ENCODE peak calls at places on chromosome 13, in nine cellular contexts. One of them, this sample, is unnamed.

GRCh38 chr13:31890946-31891345 is 140.6 kb upstream of the FRY start:
- DNase-seq in H9: no peak
- DNase-seq in stimulated activated CD8-positive, alpha-beta memory T cell treated with anti-CD3 and anti-CD28 coated beads, Interleukin-4, amount 100 ng/mL, for 48 hours: no peak
- DNase-seq in NCI-H1436: no peak
- DNase-seq in cardiac fibroblast: no peak
- DNase-seq in transverse colon: no peak
- DNase-seq in NCI-H2171 treated with DMSO at 0.1 percent for 48 hours: no peak
- DNase-seq in ureter: no peak
- DNase-seq in activated CD8-positive, alpha-beta memory T cell treated with anti-CD3 and anti-CD28 coated beads for 1 hour: no peak
- DNase-seq in this sample: peak; percentile 40

GRCh38 chr13:37348916-37349653 is 243.6 kb upstream of the CSNK1A1L start:
- DNase-seq in H9: no peak
- DNase-seq in stimulated activated CD8-positive, alpha-beta memory T cell treated with anti-CD3 and anti-CD28 coated beads, Interleukin-4, amount 100 ng/mL, for 48 hours: no peak
- DNase-seq in NCI-H1436: no peak
- DNase-seq in cardiac fibroblast: no peak
- DNase-seq in transverse colon: no peak
- DNase-seq in NCI-H2171 treated with DMSO at 0.1 percent for 48 hours: no peak
- DNase-seq in ureter: no peak
- DNase-seq in activated CD8-positive, alpha-beta memory T cell treated with anti-CD3 and anti-CD28 coated beads for 1 hour: no peak
- DNase-seq in this sample: peak; percentile 11

GRCh38 chr13:40668335-40668734 is 1.9 kb upstream of the FOXO1 start:
- DNase-seq in H9: peak; percentile 64
- DNase-seq in stimulated activated CD8-positive, alpha-beta memory T cell treated with anti-CD3 and anti-CD28 coated beads, Interleukin-4, amount 100 ng/mL, for 48 hours: peak; percentile 64
- DNase-seq in NCI-H1436: no peak
- DNase-seq in cardiac fibroblast: no peak
- DNase-seq in transverse colon: peak; percentile 50
- DNase-seq in NCI-H2171 treated with DMSO at 0.1 percent for 48 hours: no peak
- DNase-seq in ureter: peak; percentile 47
- DNase-seq in activated CD8-positive, alpha-beta memory T cell treated with anti-CD3 and anti-CD28 coated beads for 1 hour: peak; percentile 15
- DNase-seq in this sample: peak; percentile 51

GRCh38 chr13:96900992-96901391 is 93.3 kb downstream of the OXGR1 start:
- DNase-seq in H9: peak; percentile 37
- DNase-seq in stimulated activated CD8-positive, alpha-beta memory T cell treated with anti-CD3 and anti-CD28 coated beads, Interleukin-4, amount 100 ng/mL, for 48 hours: no peak
- DNase-seq in NCI-H1436: no peak
- DNase-seq in cardiac fibroblast: no peak
- DNase-seq in transverse colon: no peak
- DNase-seq in NCI-H2171 treated with DMSO at 0.1 percent for 48 hours: no peak
- DNase-seq in ureter: no peak
- DNase-seq in activated CD8-positive, alpha-beta memory T cell treated with anti-CD3 and anti-CD28 coated beads for 1 hour: no peak
- DNase-seq in this sample: no peak

GRCh38 chr13:34247596-34247995 is 429.6 kb downstream of the RFC3 start:
- DNase-seq in H9: no peak
- DNase-seq in stimulated activated CD8-positive, alpha-beta memory T cell treated with anti-CD3 and anti-CD28 coated beads, Interleukin-4, amount 100 ng/mL, for 48 hours: no peak
- DNase-seq in NCI-H1436: no peak
- DNase-seq in cardiac fibroblast: no peak
- DNase-seq in transverse colon: no peak
- DNase-seq in NCI-H2171 treated with DMSO at 0.1 percent for 48 hours: no peak
- DNase-seq in ureter: no peak
- DNase-seq in activated CD8-positive, alpha-beta memory T cell treated with anti-CD3 and anti-CD28 coated beads for 1 hour: no peak
- DNase-seq in this sample: no peak

GRCh38 chr13:76522083-76522755 is 364.0 kb downstream of the KCTD12 start:
- DNase-seq in H9: peak; percentile 83
- DNase-seq in stimulated activated CD8-positive, alpha-beta memory T cell treated with anti-CD3 and anti-CD28 coated beads, Interleukin-4, amount 100 ng/mL, for 48 hours: no peak
- DNase-seq in NCI-H1436: no peak
- DNase-seq in cardiac fibroblast: peak; percentile 52
- DNase-seq in transverse colon: no peak
- DNase-seq in NCI-H2171 treated with DMSO at 0.1 percent for 48 hours: peak; percentile 95
- DNase-seq in ureter: no peak
- DNase-seq in activated CD8-positive, alpha-beta memory T cell treated with anti-CD3 and anti-CD28 coated beads for 1 hour: no peak
- DNase-seq in this sample: peak; percentile 51

GRCh38 chr13:33229446-33230177 is 55.9 kb downstream of the STARD13 start:
- DNase-seq in H9: no peak
- DNase-seq in stimulated activated CD8-positive, alpha-beta memory T cell treated with anti-CD3 and anti-CD28 coated beads, Interleukin-4, amount 100 ng/mL, for 48 hours: no peak
- DNase-seq in NCI-H1436: no peak
- DNase-seq in cardiac fibroblast: no peak
- DNase-seq in transverse colon: no peak
- DNase-seq in NCI-H2171 treated with DMSO at 0.1 percent for 48 hours: no peak
- DNase-seq in ureter: no peak
- DNase-seq in activated CD8-positive, alpha-beta memory T cell treated with anti-CD3 and anti-CD28 coated beads for 1 hour: no peak
- DNase-seq in this sample: no peak

GRCh38 chr13:47932953-47933687 is 68.0 kb downstream of the SUCLA2 start:
- DNase-seq in H9: no peak
- DNase-seq in stimulated activated CD8-positive, alpha-beta memory T cell treated with anti-CD3 and anti-CD28 coated beads, Interleukin-4, amount 100 ng/mL, for 48 hours: no peak
- DNase-seq in NCI-H1436: no peak
- DNase-seq in cardiac fibroblast: no peak
- DNase-seq in transverse colon: no peak
- DNase-seq in NCI-H2171 treated with DMSO at 0.1 percent for 48 hours: no peak
- DNase-seq in ureter: no peak
- DNase-seq in activated CD8-positive, alpha-beta memory T cell treated with anti-CD3 and anti-CD28 coated beads for 1 hour: no peak
- DNase-seq in this sample: no peak

GRCh38 chr13:43129021-43129420 is 105.6 kb downstream of the DNAJC15 start:
- DNase-seq in H9: no peak
- DNase-seq in stimulated activated CD8-positive, alpha-beta memory T cell treated with anti-CD3 and anti-CD28 coated beads, Interleukin-4, amount 100 ng/mL, for 48 hours: no peak
- DNase-seq in NCI-H1436: no peak
- DNase-seq in cardiac fibroblast: no peak
- DNase-seq in transverse colon: no peak
- DNase-seq in NCI-H2171 treated with DMSO at 0.1 percent for 48 hours: no peak
- DNase-seq in ureter: no peak
- DNase-seq in activated CD8-positive, alpha-beta memory T cell treated with anti-CD3 and anti-CD28 coated beads for 1 hour: no peak
- DNase-seq in this sample: no peak

GRCh38 chr13:51848674-51849073 is 3.7 kb upstream of the TMEM272 start:
- DNase-seq in H9: no peak
- DNase-seq in stimulated activated CD8-positive, alpha-beta memory T cell treated with anti-CD3 and anti-CD28 coated beads, Interleukin-4, amount 100 ng/mL, for 48 hours: no peak
- DNase-seq in NCI-H1436: no peak
- DNase-seq in cardiac fibroblast: peak; percentile 7
- DNase-seq in transverse colon: no peak
- DNase-seq in NCI-H2171 treated with DMSO at 0.1 percent for 48 hours: no peak
- DNase-seq in ureter: no peak
- DNase-seq in activated CD8-positive, alpha-beta memory T cell treated with anti-CD3 and anti-CD28 coated beads for 1 hour: no peak
- DNase-seq in this sample: peak; percentile 53

GRCh38 chr13:26021956-26022355 is 29.9 kb downstream of the SHISA2 start:
- DNase-seq in H9: no peak
- DNase-seq in stimulated activated CD8-positive, alpha-beta memory T cell treated with anti-CD3 and anti-CD28 coated beads, Interleukin-4, amount 100 ng/mL, for 48 hours: no peak
- DNase-seq in NCI-H1436: no peak
- DNase-seq in cardiac fibroblast: no peak
- DNase-seq in transverse colon: no peak
- DNase-seq in NCI-H2171 treated with DMSO at 0.1 percent for 48 hours: no peak
- DNase-seq in ureter: no peak
- DNase-seq in activated CD8-positive, alpha-beta memory T cell treated with anti-CD3 and anti-CD28 coated beads for 1 hour: no peak
- DNase-seq in this sample: no peak

GRCh38 chr13:59144700-59145099 is 1019.0 kb downstream of the DIAPH3 start:
- DNase-seq in H9: no peak
- DNase-seq in stimulated activated CD8-positive, alpha-beta memory T cell treated with anti-CD3 and anti-CD28 coated beads, Interleukin-4, amount 100 ng/mL, for 48 hours: no peak
- DNase-seq in NCI-H1436: no peak
- DNase-seq in cardiac fibroblast: peak; percentile 64
- DNase-seq in transverse colon: no peak
- DNase-seq in NCI-H2171 treated with DMSO at 0.1 percent for 48 hours: no peak
- DNase-seq in ureter: no peak
- DNase-seq in activated CD8-positive, alpha-beta memory T cell treated with anti-CD3 and anti-CD28 coated beads for 1 hour: no peak
- DNase-seq in this sample: no peak

GRCh38 chr13:75383064-75383715 is 98.8 kb downstream of the TBC1D4 start:
- DNase-seq in H9: no peak
- DNase-seq in stimulated activated CD8-positive, alpha-beta memory T cell treated with anti-CD3 and anti-CD28 coated beads, Interleukin-4, amount 100 ng/mL, for 48 hours: no peak
- DNase-seq in NCI-H1436: no peak
- DNase-seq in cardiac fibroblast: no peak
- DNase-seq in transverse colon: no peak
- DNase-seq in NCI-H2171 treated with DMSO at 0.1 percent for 48 hours: no peak
- DNase-seq in ureter: no peak
- DNase-seq in activated CD8-positive, alpha-beta memory T cell treated with anti-CD3 and anti-CD28 coated beads for 1 hour: no peak
- DNase-seq in this sample: no peak

GRCh38 chr13:43304945-43305344 is 281.6 kb downstream of the DNAJC15 start:
- DNase-seq in H9: no peak
- DNase-seq in stimulated activated CD8-positive, alpha-beta memory T cell treated with anti-CD3 and anti-CD28 coated beads, Interleukin-4, amount 100 ng/mL, for 48 hours: no peak
- DNase-seq in NCI-H1436: no peak
- DNase-seq in cardiac fibroblast: no peak
- DNase-seq in transverse colon: no peak
- DNase-seq in NCI-H2171 treated with DMSO at 0.1 percent for 48 hours: no peak
- DNase-seq in ureter: no peak
- DNase-seq in activated CD8-positive, alpha-beta memory T cell treated with anti-CD3 and anti-CD28 coated beads for 1 hour: no peak
- DNase-seq in this sample: no peak

GRCh38 chr13:30308548-30308947 is 1.2 kb upstream of the KATNAL1 start:
- DNase-seq in H9: no peak
- DNase-seq in stimulated activated CD8-positive, alpha-beta memory T cell treated with anti-CD3 and anti-CD28 coated beads, Interleukin-4, amount 100 ng/mL, for 48 hours: peak; percentile 33
- DNase-seq in NCI-H1436: no peak
- DNase-seq in cardiac fibroblast: peak; percentile 84
- DNase-seq in transverse colon: no peak
- DNase-seq in NCI-H2171 treated with DMSO at 0.1 percent for 48 hours: no peak
- DNase-seq in ureter: no peak
- DNase-seq in activated CD8-positive, alpha-beta memory T cell treated with anti-CD3 and anti-CD28 coated beads for 1 hour: no peak
- DNase-seq in this sample: peak; percentile 49

GRCh38 chr13:106182404-106182803 is 353.1 kb downstream of the EFNB2 start:
- DNase-seq in H9: no peak
- DNase-seq in stimulated activated CD8-positive, alpha-beta memory T cell treated with anti-CD3 and anti-CD28 coated beads, Interleukin-4, amount 100 ng/mL, for 48 hours: no peak
- DNase-seq in NCI-H1436: no peak
- DNase-seq in cardiac fibroblast: peak; percentile 80
- DNase-seq in transverse colon: no peak
- DNase-seq in NCI-H2171 treated with DMSO at 0.1 percent for 48 hours: no peak
- DNase-seq in ureter: no peak
- DNase-seq in activated CD8-positive, alpha-beta memory T cell treated with anti-CD3 and anti-CD28 coated beads for 1 hour: no peak
- DNase-seq in this sample: peak; percentile 70

GRCh38 chr13:42392706-42393572 is 121.0 kb downstream of the AKAP11 start:
- DNase-seq in H9: no peak
- DNase-seq in stimulated activated CD8-positive, alpha-beta memory T cell treated with anti-CD3 and anti-CD28 coated beads, Interleukin-4, amount 100 ng/mL, for 48 hours: peak; percentile 55
- DNase-seq in NCI-H1436: no peak
- DNase-seq in cardiac fibroblast: no peak
- DNase-seq in transverse colon: no peak
- DNase-seq in NCI-H2171 treated with DMSO at 0.1 percent for 48 hours: no peak
- DNase-seq in ureter: no peak
- DNase-seq in activated CD8-positive, alpha-beta memory T cell treated with anti-CD3 and anti-CD28 coated beads for 1 hour: no peak
- DNase-seq in this sample: no peak

GRCh38 chr13:85772379-85772778 is 26.8 kb downstream of the SLITRK6 start:
- DNase-seq in H9: no peak
- DNase-seq in stimulated activated CD8-positive, alpha-beta memory T cell treated with anti-CD3 and anti-CD28 coated beads, Interleukin-4, amount 100 ng/mL, for 48 hours: no peak
- DNase-seq in NCI-H1436: no peak
- DNase-seq in cardiac fibroblast: peak; percentile 6
- DNase-seq in transverse colon: no peak
- DNase-seq in NCI-H2171 treated with DMSO at 0.1 percent for 48 hours: no peak
- DNase-seq in ureter: no peak
- DNase-seq in activated CD8-positive, alpha-beta memory T cell treated with anti-CD3 and anti-CD28 coated beads for 1 hour: no peak
- DNase-seq in this sample: peak; percentile 8

GRCh38 chr13:112892759-112893569 is 76.0 kb upstream of the MCF2L start:
- DNase-seq in H9: no peak
- DNase-seq in stimulated activated CD8-positive, alpha-beta memory T cell treated with anti-CD3 and anti-CD28 coated beads, Interleukin-4, amount 100 ng/mL, for 48 hours: no peak
- DNase-seq in NCI-H1436: no peak
- DNase-seq in cardiac fibroblast: no peak
- DNase-seq in transverse colon: peak; percentile 52
- DNase-seq in NCI-H2171 treated with DMSO at 0.1 percent for 48 hours: no peak
- DNase-seq in ureter: no peak
- DNase-seq in activated CD8-positive, alpha-beta memory T cell treated with anti-CD3 and anti-CD28 coated beads for 1 hour: no peak
- DNase-seq in this sample: no peak

GRCh38 chr13:71906438-71906837 is 39.4 kb upstream of the DACH1 start:
- DNase-seq in H9: no peak
- DNase-seq in stimulated activated CD8-positive, alpha-beta memory T cell treated with anti-CD3 and anti-CD28 coated beads, Interleukin-4, amount 100 ng/mL, for 48 hours: no peak
- DNase-seq in NCI-H1436: no peak
- DNase-seq in cardiac fibroblast: no peak
- DNase-seq in transverse colon: no peak
- DNase-seq in NCI-H2171 treated with DMSO at 0.1 percent for 48 hours: no peak
- DNase-seq in ureter: no peak
- DNase-seq in activated CD8-positive, alpha-beta memory T cell treated with anti-CD3 and anti-CD28 coated beads for 1 hour: no peak
- DNase-seq in this sample: no peak

GRCh38 chr13:32535140-32535539 is 3.5 kb downstream of the N4BP2L2 start:
- DNase-seq in H9: no peak
- DNase-seq in stimulated activated CD8-positive, alpha-beta memory T cell treated with anti-CD3 and anti-CD28 coated beads, Interleukin-4, amount 100 ng/mL, for 48 hours: no peak
- DNase-seq in NCI-H1436: no peak
- DNase-seq in cardiac fibroblast: no peak
- DNase-seq in transverse colon: no peak
- DNase-seq in NCI-H2171 treated with DMSO at 0.1 percent for 48 hours: no peak
- DNase-seq in ureter: no peak
- DNase-seq in activated CD8-positive, alpha-beta memory T cell treated with anti-CD3 and anti-CD28 coated beads for 1 hour: no peak
- DNase-seq in this sample: no peak

GRCh38 chr13:86870388-86870966 is 800.7 kb upstream of the SLITRK5 start:
- DNase-seq in H9: no peak
- DNase-seq in stimulated activated CD8-positive, alpha-beta memory T cell treated with anti-CD3 and anti-CD28 coated beads, Interleukin-4, amount 100 ng/mL, for 48 hours: no peak
- DNase-seq in NCI-H1436: no peak
- DNase-seq in cardiac fibroblast: peak; percentile 22
- DNase-seq in transverse colon: no peak
- DNase-seq in NCI-H2171 treated with DMSO at 0.1 percent for 48 hours: no peak
- DNase-seq in ureter: no peak
- DNase-seq in activated CD8-positive, alpha-beta memory T cell treated with anti-CD3 and anti-CD28 coated beads for 1 hour: no peak
- DNase-seq in this sample: peak; percentile 42

GRCh38 chr13:109729031-109729870 is 57.1 kb downstream of the IRS2 start:
- DNase-seq in H9: no peak
- DNase-seq in stimulated activated CD8-positive, alpha-beta memory T cell treated with anti-CD3 and anti-CD28 coated beads, Interleukin-4, amount 100 ng/mL, for 48 hours: no peak
- DNase-seq in NCI-H1436: no peak
- DNase-seq in cardiac fibroblast: peak; percentile 26
- DNase-seq in transverse colon: no peak
- DNase-seq in NCI-H2171 treated with DMSO at 0.1 percent for 48 hours: no peak
- DNase-seq in ureter: no peak
- DNase-seq in activated CD8-positive, alpha-beta memory T cell treated with anti-CD3 and anti-CD28 coated beads for 1 hour: no peak
- DNase-seq in this sample: peak; percentile 4

GRCh38 chr13:110001622-110002275 is 215.4 kb upstream of the IRS2 start:
- DNase-seq in H9: no peak
- DNase-seq in stimulated activated CD8-positive, alpha-beta memory T cell treated with anti-CD3 and anti-CD28 coated beads, Interleukin-4, amount 100 ng/mL, for 48 hours: no peak
- DNase-seq in NCI-H1436: no peak
- DNase-seq in cardiac fibroblast: peak; percentile 58
- DNase-seq in transverse colon: no peak
- DNase-seq in NCI-H2171 treated with DMSO at 0.1 percent for 48 hours: no peak
- DNase-seq in ureter: no peak
- DNase-seq in activated CD8-positive, alpha-beta memory T cell treated with anti-CD3 and anti-CD28 coated beads for 1 hour: no peak
- DNase-seq in this sample: peak; percentile 71

GRCh38 chr13:24392972-24393371 is 83.6 kb downstream of the C1QTNF9 start:
- DNase-seq in H9: no peak
- DNase-seq in stimulated activated CD8-positive, alpha-beta memory T cell treated with anti-CD3 and anti-CD28 coated beads, Interleukin-4, amount 100 ng/mL, for 48 hours: no peak
- DNase-seq in NCI-H1436: no peak
- DNase-seq in cardiac fibroblast: no peak
- DNase-seq in transverse colon: no peak
- DNase-seq in NCI-H2171 treated with DMSO at 0.1 percent for 48 hours: no peak
- DNase-seq in ureter: no peak
- DNase-seq in activated CD8-positive, alpha-beta memory T cell treated with anti-CD3 and anti-CD28 coated beads for 1 hour: no peak
- DNase-seq in this sample: no peak

GRCh38 chr13:77339408-77339807 is 12.5 kb upstream of the MYCBP2 start:
- DNase-seq in H9: no peak
- DNase-seq in stimulated activated CD8-positive, alpha-beta memory T cell treated with anti-CD3 and anti-CD28 coated beads, Interleukin-4, amount 100 ng/mL, for 48 hours: no peak
- DNase-seq in NCI-H1436: no peak
- DNase-seq in cardiac fibroblast: no peak
- DNase-seq in transverse colon: no peak
- DNase-seq in NCI-H2171 treated with DMSO at 0.1 percent for 48 hours: no peak
- DNase-seq in ureter: no peak
- DNase-seq in activated CD8-positive, alpha-beta memory T cell treated with anti-CD3 and anti-CD28 coated beads for 1 hour: no peak
- DNase-seq in this sample: no peak

GRCh38 chr13:50065712-50066111 is 50.5 kb downstream of the KCNRG start:
- DNase-seq in H9: no peak
- DNase-seq in stimulated activated CD8-positive, alpha-beta memory T cell treated with anti-CD3 and anti-CD28 coated beads, Interleukin-4, amount 100 ng/mL, for 48 hours: no peak
- DNase-seq in NCI-H1436: no peak
- DNase-seq in cardiac fibroblast: no peak
- DNase-seq in transverse colon: no peak
- DNase-seq in NCI-H2171 treated with DMSO at 0.1 percent for 48 hours: no peak
- DNase-seq in ureter: no peak
- DNase-seq in activated CD8-positive, alpha-beta memory T cell treated with anti-CD3 and anti-CD28 coated beads for 1 hour: no peak
- DNase-seq in this sample: no peak

GRCh38 chr13:75492389-75492788 is 10.4 kb upstream of the TBC1D4 start:
- DNase-seq in H9: no peak
- DNase-seq in stimulated activated CD8-positive, alpha-beta memory T cell treated with anti-CD3 and anti-CD28 coated beads, Interleukin-4, amount 100 ng/mL, for 48 hours: no peak
- DNase-seq in NCI-H1436: no peak
- DNase-seq in cardiac fibroblast: peak; percentile 51
- DNase-seq in transverse colon: no peak
- DNase-seq in NCI-H2171 treated with DMSO at 0.1 percent for 48 hours: no peak
- DNase-seq in ureter: no peak
- DNase-seq in activated CD8-positive, alpha-beta memory T cell treated with anti-CD3 and anti-CD28 coated beads for 1 hour: no peak
- DNase-seq in this sample: peak; percentile 73

GRCh38 chr13:40662866-40663265 is 3.6 kb downstream of the FOXO1 start:
- DNase-seq in H9: no peak
- DNase-seq in stimulated activated CD8-positive, alpha-beta memory T cell treated with anti-CD3 and anti-CD28 coated beads, Interleukin-4, amount 100 ng/mL, for 48 hours: no peak
- DNase-seq in NCI-H1436: no peak
- DNase-seq in cardiac fibroblast: no peak
- DNase-seq in transverse colon: no peak
- DNase-seq in NCI-H2171 treated with DMSO at 0.1 percent for 48 hours: no peak
- DNase-seq in ureter: no peak
- DNase-seq in activated CD8-positive, alpha-beta memory T cell treated with anti-CD3 and anti-CD28 coated beads for 1 hour: no peak
- DNase-seq in this sample: no peak

GRCh38 chr13:23160241-23161175 is 20.3 kb upstream of the SGCG start:
- DNase-seq in H9: peak; percentile 38
- DNase-seq in stimulated activated CD8-positive, alpha-beta memory T cell treated with anti-CD3 and anti-CD28 coated beads, Interleukin-4, amount 100 ng/mL, for 48 hours: no peak
- DNase-seq in NCI-H1436: no peak
- DNase-seq in cardiac fibroblast: no peak
- DNase-seq in transverse colon: no peak
- DNase-seq in NCI-H2171 treated with DMSO at 0.1 percent for 48 hours: no peak
- DNase-seq in ureter: no peak
- DNase-seq in activated CD8-positive, alpha-beta memory T cell treated with anti-CD3 and anti-CD28 coated beads for 1 hour: no peak
- DNase-seq in this sample: no peak

GRCh38 chr13:25329706-25330105 is 28.3 kb downstream of the NUP58 start:
- DNase-seq in H9: no peak
- DNase-seq in stimulated activated CD8-positive, alpha-beta memory T cell treated with anti-CD3 and anti-CD28 coated beads, Interleukin-4, amount 100 ng/mL, for 48 hours: no peak
- DNase-seq in NCI-H1436: no peak
- DNase-seq in cardiac fibroblast: peak; percentile 39
- DNase-seq in transverse colon: no peak
- DNase-seq in NCI-H2171 treated with DMSO at 0.1 percent for 48 hours: no peak
- DNase-seq in ureter: no peak
- DNase-seq in activated CD8-positive, alpha-beta memory T cell treated with anti-CD3 and anti-CD28 coated beads for 1 hour: no peak
- DNase-seq in this sample: peak; percentile 12